ENCODE peak calls at places on chromosomes 6 and 20, in eight cellular contexts. A is psoas muscle; J is stomach; B is adrenal gland; Q is prostate gland; W is A549; P is CD8-positive, alpha-beta T cell; I is PC-9. K is an unnamed sample. For H3K4me1, the result is how much of the 10 kb centered on the place peaks cover.

GRCh38 chr6:126337323-126337722 is 2.6 kb upstream of the CENPW start:
- DNase-seq in P (no peak), J (no peak), I (no peak), A (no peak), W (no peak), B (peak), Q (no peak), K (no peak)

GRCh38 chr20:22729180-22729579 is 144.8 kb upstream of the FOXA2 start:
- DNase-seq in P (no peak), Q (no peak), A (no peak), I (peak), W (no peak), B (no peak), J (no peak), K (no peak)

GRCh38 chr20:21251278-21251677 is 51.9 kb upstream of the XRN2 start:
- DNase-seq in P (no peak), I (no peak), W (no peak), J (no peak), B (no peak), A (no peak), Q (no peak), K (no peak)

GRCh38 chr20:20089939-20090338 is 37.6 kb downstream of the CFAP61 start:
- DNase-seq in W (no peak), I (no peak), J (no peak), Q (no peak), A (no peak), P (no peak), B (no peak), K (no peak)

GRCh38 chr6:46932526-46932925 is 10.8 kb upstream of the ADGRF5 start:
- DNase-seq in J (no peak), Q (no peak), I (peak), P (no peak), A (no peak), B (no peak), W (no peak), K (no peak)

GRCh38 chr20:40938020-40938419 is 90.6 kb upstream of the TOP1 start:
- DNase-seq in J (no peak), A (no peak), B (no peak), I (no peak), P (no peak), W (no peak), Q (no peak), K (peak)

GRCh38 chr6:52243282-52243893 is 912 bp downstream of the IL17F start:
- DNase-seq in A (no peak), P (no peak), J (no peak), B (no peak), Q (no peak), I (no peak), W (no peak), K (no peak)

GRCh38 chr6:113809818-113810217 is 47.3 kb upstream of the MARCKS start:
- DNase-seq in J (no peak), Q (no peak), B (no peak), A (no peak), I (no peak), W (no peak), P (no peak), K (no peak)

GRCh38 chr6:37783831-37784584 is 35.5 kb upstream of the ZFAND3 start:
- DNase-seq in P (no peak), J (peak), Q (peak), B (no peak), I (no peak), A (peak), W (no peak), K (no peak)

GRCh38 chr6:11812439-11812838 is 33.8 kb upstream of the ADTRP start:
- DNase-seq in A (no peak), J (no peak), I (no peak), P (no peak), W (no peak), B (no peak), Q (no peak), K (no peak)

GRCh38 chr6:142902636-142903053 is 42.3 kb downstream of the HIVEP2 start:
- DNase-seq in Q (no peak), P (peak), A (no peak), I (peak), J (peak), B (peak), W (no peak), K (no peak)

GRCh38 chr6:105482227-105482839 is 79.5 kb upstream of the PREP start:
- DNase-seq in Q (no peak), B (peak), J (peak), I (no peak), W (no peak), P (no peak), A (peak), K (no peak)

GRCh38 chr20:54204063-54204462 is 3.8 kb upstream of the PFDN4 start:
- DNase-seq in W (no peak), Q (no peak), J (no peak), B (no peak), A (no peak), P (no peak), I (no peak), K (no peak)

GRCh38 chr6:143293526-143293925 is 157.0 kb downstream of the ADAT2 start:
- DNase-seq in A (no peak), B (no peak), P (no peak), Q (no peak), I (no peak), J (no peak), W (no peak), K (no peak)

GRCh38 chr6:133741375-133741861 is 147.5 kb upstream of the TCF21 start:
- DNase-seq in A (no peak), W (peak), P (no peak), I (peak), J (no peak), Q (no peak), B (no peak), K (no peak)

GRCh38 chr6:44715188-44715587 is 327.7 kb downstream of the CDC5L start:
- DNase-seq in P (no peak), W (no peak), J (no peak), I (no peak), Q (no peak), A (no peak), B (no peak), K (no peak)

GRCh38 chr6:36853325-36853724 is 14.1 kb upstream of the CPNE5 start:
- DNase-seq in Q (peak), W (no peak), I (peak), J (no peak), A (peak), P (no peak), B (peak), K (no peak)

GRCh38 chr6:41277644-41278043 is 8.8 kb downstream of the TREM1 start:
- DNase-seq in B (no peak), P (no peak), I (no peak), J (no peak), A (no peak), W (no peak), Q (no peak), K (no peak)

GRCh38 chr20:13222319-13222716 is 1.2 kb downstream of the ISM1 start:
- DNase-seq in P (no peak), B (no peak), Q (no peak), I (no peak), J (no peak), W (no peak), A (no peak), K (no peak)

GRCh38 chr20:41958391-41958790 is 340.2 kb upstream of the CHD6 start:
- DNase-seq in Q (no peak), A (no peak), I (no peak), J (no peak), B (no peak), W (no peak), P (no peak), K (no peak)

GRCh38 chr6:27547157-27548075 is 74.5 kb upstream of the ZNF184 start:
- DNase-seq in Q (no peak), P (no peak), A (no peak), J (no peak), W (no peak), I (peak), B (no peak), K (peak)

GRCh38 chr6:25232478-25232877 is 46.7 kb upstream of the CARMIL1 start:
- DNase-seq in W (no peak), P (no peak), I (no peak), Q (no peak), B (peak), J (no peak), A (peak), K (no peak)

GRCh38 chr6:133964702-133965101 is 11.7 kb downstream of the TBPL1 start:
- DNase-seq in P (no peak), J (no peak), I (no peak), A (no peak), W (no peak), Q (no peak), B (no peak), K (no peak)

GRCh38 chr6:40894962-40895799 is 143.8 kb downstream of the UNC5CL start:
- DNase-seq in A (peak), Q (peak), P (no peak), J (peak), W (peak), B (peak), I (no peak), K (peak)

GRCh38 chr20:49868964-49869363 is 46.4 kb downstream of the SPATA2 start:
- DNase-seq in W (no peak), Q (no peak), P (no peak), B (no peak), J (no peak), A (no peak), I (no peak), K (no peak)

GRCh38 chr20:52004720-52005119 is 186.9 kb downstream of the ZFP64 start:
- DNase-seq in W (no peak), A (no peak), J (no peak), I (peak), Q (no peak), P (no peak), B (no peak), K (peak)

GRCh38 chr6:35343092-35343834 is 905 bp downstream of the PPARD start:
- DNase-seq in Q (no peak), J (peak), P (no peak), I (no peak), B (peak), A (peak), W (no peak), K (no peak)

GRCh38 chr6:20840675-20841074 is 306.4 kb downstream of the CDKAL1 start:
- DNase-seq in I (no peak), J (no peak), W (no peak), B (no peak), P (no peak), A (no peak), Q (no peak), K (no peak)

GRCh38 chr6:160238786-160239751 is 19.6 kb downstream of the SLC22A2 start:
- DNase-seq in W (no peak), I (peak), Q (no peak), A (no peak), J (no peak), B (peak), P (no peak), K (peak)

GRCh38 chr20:9301129-9302072 is 213.0 kb upstream of the LAMP5 start:
- DNase-seq in P (no peak), A (no peak), I (peak), J (no peak), W (peak), Q (peak), B (no peak), K (no peak)

GRCh38 chr6:33935439-33936080 is 131.8 kb upstream of the MLN start:
- DNase-seq in P (no peak), W (no peak), A (no peak), B (no peak), I (no peak), Q (no peak), J (no peak), K (no peak)

GRCh38 chr20:19692100-19692499 is 66.0 kb upstream of the RIN2 start:
- DNase-seq in P (no peak), I (no peak), A (no peak), B (no peak), W (no peak), Q (no peak), J (no peak), K (no peak)

GRCh38 chr6:139480356-139480833 is 105.9 kb upstream of the CITED2 start:
- DNase-seq in B (no peak), P (no peak), W (no peak), Q (no peak), I (no peak), J (no peak), A (no peak), K (no peak)

DNA sequence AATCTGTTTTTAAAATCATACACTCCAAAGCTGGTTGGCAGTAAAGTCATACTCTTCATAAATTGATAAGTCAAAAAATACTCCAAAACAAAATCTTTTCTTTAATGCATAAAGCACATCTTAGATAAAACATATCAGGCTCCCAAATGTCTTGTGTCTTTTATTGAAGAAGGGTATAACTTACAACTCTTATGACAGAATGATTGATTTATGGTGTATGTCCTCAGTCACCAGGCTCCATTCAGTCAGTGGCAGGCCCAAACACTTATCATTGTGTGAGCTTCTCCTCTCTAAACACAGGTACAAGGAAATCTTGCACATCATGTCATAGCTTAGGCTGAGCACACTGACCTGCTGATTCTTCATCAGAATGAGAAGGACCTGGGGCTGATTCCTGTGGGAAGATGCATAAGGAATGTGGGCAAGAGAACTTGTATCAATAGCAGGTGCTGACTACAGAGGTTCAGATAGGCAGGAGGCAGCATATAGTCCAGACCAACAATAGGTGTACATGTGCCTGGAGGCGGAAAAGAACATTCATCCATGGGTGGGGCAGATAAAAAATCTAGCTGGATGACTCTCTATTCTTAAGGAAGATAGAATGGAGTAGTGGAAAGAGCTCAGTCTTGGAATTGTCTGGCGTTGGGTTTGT is 1.9 kb downstream of the CALHM5 start:
- DNase-seq in P (no peak), A (no peak), B (no peak), W (no peak), J (no peak), Q (no peak), I (peak), K (no peak)
- H3K4me3 ChIP-seq in P (no peak), A (peak), B (no peak), W (no peak), J (no peak), Q (no peak), I (no peak), K (no peak)

GRCh38 chr6:165864218-165864617 is 201.2 kb upstream of the PDE10A start:
- DNase-seq in A (no peak), I (no peak), Q (no peak), W (no peak), J (no peak), P (no peak), B (no peak), K (no peak)
- TF ChIP-seq CTCF in A (no peak), I (no peak), Q (no peak), W (no peak), J (no peak), P (no peak), B (no peak), K (no peak)

DNA sequence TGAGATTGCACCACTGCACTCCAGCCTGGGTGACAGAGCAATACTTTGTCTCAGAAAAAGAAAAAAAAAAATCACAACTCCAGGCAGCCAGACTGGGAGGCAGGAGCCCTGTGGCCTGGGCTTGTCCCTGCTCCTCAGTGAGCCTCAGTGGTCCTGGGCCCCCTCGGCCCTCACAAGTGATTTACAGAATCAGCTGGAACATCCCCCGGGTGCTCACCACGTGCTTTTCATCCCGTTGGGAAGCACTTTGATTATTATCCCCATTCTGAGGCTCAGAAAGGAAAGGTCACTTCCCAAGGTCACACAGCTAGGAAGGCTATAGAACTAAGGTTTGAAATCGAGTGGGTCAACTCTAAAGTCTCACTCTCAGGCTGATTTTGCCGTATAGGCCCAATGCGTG is 43.1 kb upstream of the TLDC2 start:
- DNase-seq in I (no peak), Q (no peak), W (no peak), J (no peak), A (no peak), B (no peak), P (no peak), K (no peak)
- H3K4me1 ChIP-seq in I (under half), Q (under half), W (under half), J (half or more), A (under half), B (half or more), P (under half), K (under half)

GRCh38 chr6:18328549-18328922 is 58.6 kb upstream of the RNF144B start:
- DNase-seq in P (no peak), J (no peak), W (no peak), B (no peak), I (no peak), Q (peak), A (no peak), K (no peak)
- H3K4me3 ChIP-seq in P (no peak), J (no peak), W (no peak), B (no peak), I (no peak), Q (no peak), A (no peak), K (no peak)

GRCh38 chr6:64838726-64839125 is 868.3 kb downstream of the EYS start:
- DNase-seq in P (no peak), B (no peak), Q (no peak), J (no peak), A (no peak), I (no peak), W (no peak), K (no peak)
- TF ChIP-seq CTCF in P (no peak), B (no peak), Q (no peak), J (no peak), A (no peak), I (no peak), W (no peak), K (no peak)

DNA sequence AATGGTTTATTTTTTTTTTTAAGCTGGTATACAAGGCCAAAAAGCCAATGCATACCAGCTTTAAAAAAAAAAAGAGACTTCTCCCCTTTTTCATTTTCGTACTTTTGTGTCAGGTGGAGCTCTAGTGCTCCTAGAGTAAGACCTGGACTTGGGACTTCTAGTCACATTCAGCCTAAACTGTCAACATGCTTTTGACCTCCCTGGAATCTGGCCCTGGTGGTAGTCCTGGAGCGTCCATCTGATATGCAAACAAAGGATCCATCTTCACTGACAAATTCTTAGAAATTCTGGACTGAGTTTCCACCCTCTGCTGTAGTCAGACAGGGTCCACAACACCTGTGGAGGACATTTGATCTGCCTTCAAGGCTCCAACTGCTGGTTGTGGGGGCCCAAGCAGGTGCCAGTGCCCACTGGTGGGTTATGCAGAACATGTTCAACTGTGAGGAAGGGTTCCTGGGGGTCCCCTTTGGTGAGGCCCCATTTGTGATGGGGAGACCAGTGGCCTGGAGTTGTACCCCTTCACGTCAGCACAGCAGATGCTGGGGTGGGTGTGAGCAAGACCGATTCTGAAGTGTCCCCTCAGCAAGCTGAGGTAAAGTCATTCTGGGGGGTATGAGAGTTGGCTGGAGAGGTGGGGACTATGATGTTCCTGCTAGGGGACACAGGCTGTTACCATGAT is 12.6 kb upstream of the PCMTD2 start:
- DNase-seq in J (no peak), W (no peak), B (no peak), A (peak), P (no peak), Q (no peak), I (no peak), K (peak)
- H3K4me1 ChIP-seq in J (under half), W (under half), B (under half), A (under half), P (under half), Q (under half), I (under half), K (under half)

K was measured in Caco-2.